ENCODE peak calls at places on chromosomes 11 and 22, in four cellular contexts. One of them, this sample, is unnamed.

GRCh38 chr11:14445542-14446530 is 53.8 kb downstream of the COPB1 start:
- DNase-seq in stomach: no peak
- DNase-seq in suprapubic skin: no peak
- DNase-seq in sigmoid colon: no peak
- DNase-seq in this sample: no peak

GRCh38 chr11:93031386-93031785 is 61.9 kb downstream of the MTNR1B start:
- DNase-seq in sigmoid colon: no peak
- DNase-seq in stomach: no peak
- DNase-seq in suprapubic skin: no peak
- DNase-seq in this sample: no peak

GRCh38 chr11:32985600-32985999 is 30.1 kb upstream of the DEPDC7 start:
- DNase-seq in suprapubic skin: no peak
- DNase-seq in stomach: no peak
- DNase-seq in sigmoid colon: no peak
- DNase-seq in this sample: no peak

GRCh38 chr11:117538731-117539130 is 211.1 kb downstream of the CEP164 start:
- DNase-seq in sigmoid colon: peak; percentile 76
- DNase-seq in stomach: no peak
- DNase-seq in suprapubic skin: no peak
- DNase-seq in this sample: no peak

GRCh38 chr22:31870890-31871289 is 73.4 kb upstream of the YWHAH start:
- DNase-seq in sigmoid colon: no peak
- DNase-seq in stomach: no peak
- DNase-seq in suprapubic skin: no peak
- DNase-seq in this sample: no peak

GRCh38 chr11:413120-414081 is 1.4 kb downstream of the SIGIRR start:
- DNase-seq in stomach: no peak
- DNase-seq in sigmoid colon: no peak
- DNase-seq in suprapubic skin: no peak
- DNase-seq in this sample: no peak

GRCh38 chr11:116454020-116454645 is 318.7 kb downstream of the BUD13 start:
- DNase-seq in suprapubic skin: no peak
- DNase-seq in sigmoid colon: peak; percentile 75
- DNase-seq in stomach: peak; percentile 49
- DNase-seq in this sample: no peak

GRCh38 chr11:132466983-132467382 is 1065.3 kb downstream of the OPCML start:
- DNase-seq in suprapubic skin: no peak
- DNase-seq in stomach: no peak
- DNase-seq in sigmoid colon: no peak
- DNase-seq in this sample: no peak

GRCh38 chr11:17985517-17985916 is 27.3 kb downstream of the SERGEF start:
- DNase-seq in suprapubic skin: no peak
- DNase-seq in sigmoid colon: no peak
- DNase-seq in stomach: peak; percentile 37
- DNase-seq in this sample: no peak

GRCh38 chr11:115054541-115055538 is 376.5 kb downstream of the NXPE2 start:
- DNase-seq in suprapubic skin: no peak
- DNase-seq in sigmoid colon: no peak
- DNase-seq in stomach: no peak
- DNase-seq in this sample: no peak

GRCh38 chr11:124987096-124987495 is 33.1 kb downstream of the CCDC15 start:
- DNase-seq in sigmoid colon: no peak
- DNase-seq in stomach: no peak
- DNase-seq in suprapubic skin: no peak
- DNase-seq in this sample: no peak

GRCh38 chr22:23089633-23090032 is 19.3 kb downstream of the GNAZ start:
- DNase-seq in sigmoid colon: no peak
- DNase-seq in suprapubic skin: no peak
- DNase-seq in stomach: no peak
- DNase-seq in this sample: no peak

GRCh38 chr11:69040581-69041260 is 8.0 kb upstream of the TPCN2 start:
- DNase-seq in suprapubic skin: no peak
- DNase-seq in sigmoid colon: no peak
- DNase-seq in stomach: no peak
- DNase-seq in this sample: no peak

GRCh38 chr11:118640332-118641154 is 33.1 kb downstream of the PHLDB1 start:
- DNase-seq in stomach: no peak
- DNase-seq in suprapubic skin: no peak
- DNase-seq in sigmoid colon: no peak
- DNase-seq in this sample: no peak

GRCh38 chr22:37309221-37310074 is 27.1 kb downstream of the CYTH4 start:
- DNase-seq in suprapubic skin: no peak
- DNase-seq in sigmoid colon: no peak
- DNase-seq in stomach: no peak
- DNase-seq in this sample: no peak

GRCh38 chr11:69049490-69049867 is 747 bp downstream of the TPCN2 start:
- DNase-seq in stomach: no peak
- DNase-seq in suprapubic skin: no peak
- DNase-seq in sigmoid colon: no peak
- DNase-seq in this sample: no peak

GRCh38 chr22:27602390-27602789 is 199.2 kb downstream of the MN1 start:
- DNase-seq in sigmoid colon: no peak
- DNase-seq in suprapubic skin: no peak
- DNase-seq in stomach: no peak
- DNase-seq in this sample: no peak

GRCh38 chr11:518463-519202 is 11.6 kb upstream of the RNH1 start:
- DNase-seq in stomach: peak; percentile 95
- DNase-seq in sigmoid colon: peak; percentile 98
- DNase-seq in suprapubic skin: peak; percentile 96
- DNase-seq in this sample: peak; percentile 96

GRCh38 chr22:20015971-20016733 is 471 bp downstream of the ARVCF start:
- DNase-seq in stomach: peak; percentile 47
- DNase-seq in suprapubic skin: no peak
- DNase-seq in sigmoid colon: peak; percentile 72
- DNase-seq in this sample: no peak

GRCh38 chr11:2974272-2974671 is 17.9 kb downstream of the NAP1L4 start:
- DNase-seq in suprapubic skin: no peak
- DNase-seq in stomach: no peak
- DNase-seq in sigmoid colon: no peak
- DNase-seq in this sample: no peak

GRCh38 chr11:18243783-18244362 is 4.6 kb downstream of the SAA2 start:
- DNase-seq in sigmoid colon: no peak
- DNase-seq in stomach: peak; percentile 71
- DNase-seq in suprapubic skin: no peak
- DNase-seq in this sample: no peak

GRCh38 chr11:97962758-97963157 is 1058.0 kb upstream of the CNTN5 start:
- DNase-seq in stomach: no peak
- DNase-seq in suprapubic skin: no peak
- DNase-seq in sigmoid colon: no peak
- DNase-seq in this sample: no peak

GRCh38 chr22:48754611-48755331 is 1072.9 kb downstream of the BRD1 start:
- DNase-seq in stomach: peak; percentile 10
- DNase-seq in sigmoid colon: peak; percentile 58
- DNase-seq in suprapubic skin: no peak
- DNase-seq in this sample: peak; percentile 53

GRCh38 chr11:92225563-92226308 is 1.1 kb downstream of the FAT3 start:
- DNase-seq in sigmoid colon: peak; percentile 64
- DNase-seq in stomach: no peak
- DNase-seq in suprapubic skin: no peak
- DNase-seq in this sample: no peak

GRCh38 chr22:17836977-17837742 is 62.9 kb upstream of the BID start:
- DNase-seq in stomach: peak; percentile 60
- DNase-seq in sigmoid colon: no peak
- DNase-seq in suprapubic skin: no peak
- DNase-seq in this sample: no peak

GRCh38 chr22:29379258-29379657 is 9.1 kb downstream of the AP1B1 start:
- DNase-seq in suprapubic skin: peak; percentile 25
- DNase-seq in stomach: no peak
- DNase-seq in sigmoid colon: peak; percentile 19
- DNase-seq in this sample: no peak

GRCh38 chr11:536841-537621 is at the start of gene LRRC56:
- DNase-seq in sigmoid colon: peak; percentile 84
- DNase-seq in stomach: peak; percentile 94
- DNase-seq in suprapubic skin: peak; percentile 91
- DNase-seq in this sample: no peak

GRCh38 chr11:109957601-109958000 is 135.6 kb upstream of the ZC3H12C start:
- DNase-seq in stomach: no peak
- DNase-seq in sigmoid colon: no peak
- DNase-seq in suprapubic skin: no peak
- DNase-seq in this sample: no peak

GRCh38 chr11:116852261-116853125 is 15.1 kb upstream of the APOA1 start:
- DNase-seq in stomach: no peak
- DNase-seq in sigmoid colon: no peak
- DNase-seq in suprapubic skin: no peak
- DNase-seq in this sample: no peak

GRCh38 chr11:16603890-16604783 is 134.3 kb upstream of the C11orf58 start:
- DNase-seq in stomach: peak; percentile 35
- DNase-seq in sigmoid colon: peak; percentile 65
- DNase-seq in suprapubic skin: peak; percentile 67
- DNase-seq in this sample: no peak

GRCh38 chr22:19568337-19569311 is 44.4 kb upstream of the CLDN5 start:
- DNase-seq in stomach: no peak
- DNase-seq in sigmoid colon: no peak
- DNase-seq in suprapubic skin: no peak
- DNase-seq in this sample: no peak

GRCh38 chr11:69343401-69344321 is 49.7 kb downstream of the MYEOV start:
- DNase-seq in stomach: no peak
- DNase-seq in sigmoid colon: no peak
- DNase-seq in suprapubic skin: no peak
- DNase-seq in this sample: peak; percentile 68

GRCh38 chr11:1834132-1834610 is 619 bp upstream of the SYT8 start:
- DNase-seq in suprapubic skin: peak; percentile 79
- DNase-seq in sigmoid colon: no peak
- DNase-seq in stomach: peak; percentile 94
- DNase-seq in this sample: no peak

GRCh38 chr11:123690490-123690889 is 36.1 kb upstream of the SCN3B start:
- DNase-seq in sigmoid colon: no peak
- DNase-seq in suprapubic skin: no peak
- DNase-seq in stomach: no peak
- DNase-seq in this sample: no peak

GRCh38 chr11:67546852-67547251 is 23.6 kb upstream of the CABP2 start:
- DNase-seq in sigmoid colon: no peak
- DNase-seq in stomach: no peak
- DNase-seq in suprapubic skin: no peak
- DNase-seq in this sample: no peak
- TF ChIP-seq EP300 in sigmoid colon: no peak
- TF ChIP-seq EP300 in stomach: no peak
- TF ChIP-seq EP300 in suprapubic skin: no peak
- TF ChIP-seq EP300 in this sample: no peak

GRCh38 chr11:73316422-73316821 is 8.3 kb downstream of the ARHGEF17 start:
- DNase-seq in sigmoid colon: no peak
- DNase-seq in stomach: no peak
- DNase-seq in suprapubic skin: no peak
- DNase-seq in this sample: no peak

GRCh38 chr11:73320786-73321325 is 12.8 kb downstream of the ARHGEF17 start:
- DNase-seq in suprapubic skin: no peak
- DNase-seq in stomach: no peak
- DNase-seq in sigmoid colon: peak; percentile 84
- DNase-seq in this sample: no peak

GRCh38 chr11:73317803-73318202 is 9.7 kb downstream of the ARHGEF17 start:
- DNase-seq in suprapubic skin: no peak
- DNase-seq in sigmoid colon: peak; percentile 67
- DNase-seq in stomach: no peak
- DNase-seq in this sample: no peak

GRCh38 chr11:73317373-73317772 is 9.3 kb downstream of the ARHGEF17 start:
- DNase-seq in stomach: peak; percentile 52
- DNase-seq in sigmoid colon: peak; percentile 93
- DNase-seq in suprapubic skin: no peak
- DNase-seq in this sample: no peak

GRCh38 chr11:73318501-73319011 is 10.5 kb downstream of the ARHGEF17 start:
- DNase-seq in sigmoid colon: peak; percentile 71
- DNase-seq in stomach: no peak
- DNase-seq in suprapubic skin: no peak
- DNase-seq in this sample: no peak
- H3K4me1 ChIP-seq in sigmoid colon: peaks cover 100% of the 10 kb centered on the region
- H3K4me1 ChIP-seq in stomach: peaks cover 87% of the 10 kb centered on the region
- H3K4me1 ChIP-seq in suprapubic skin: peaks cover 53% of the 10 kb centered on the region
- H3K4me1 ChIP-seq in this sample: peaks cover 100% of the 10 kb centered on the region

DNA sequence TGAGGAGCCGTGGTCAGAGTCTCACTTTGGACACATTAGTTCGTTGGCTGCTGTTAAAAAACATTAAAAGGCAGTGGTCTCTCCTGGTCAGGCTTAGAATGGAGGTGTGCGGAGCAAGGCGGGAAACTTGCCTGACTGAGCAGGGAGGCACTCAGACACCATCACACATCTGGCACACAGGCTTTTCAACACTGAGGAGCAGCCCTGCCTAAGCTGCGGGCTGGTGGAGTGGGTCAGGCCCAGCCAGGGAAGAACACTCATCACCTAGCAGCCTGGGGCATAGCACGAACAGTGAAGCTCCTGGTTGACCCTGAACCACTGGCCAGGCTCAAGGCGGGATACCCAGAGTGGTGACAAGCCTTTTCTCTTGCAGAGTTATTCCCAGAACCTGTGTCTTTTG is 4.2 kb downstream of the KAT5 start:
- DNase-seq in sigmoid colon: no peak
- DNase-seq in suprapubic skin: peak; percentile 48
- DNase-seq in stomach: no peak
- DNase-seq in this sample: no peak
- TF ChIP-seq POLR2AphosphoS5 in sigmoid colon: no peak
- TF ChIP-seq POLR2AphosphoS5 in suprapubic skin: no peak
- TF ChIP-seq POLR2AphosphoS5 in stomach: no peak
- TF ChIP-seq POLR2AphosphoS5 in this sample: no peak

GRCh38 chr22:49856766-49857618 is 3.3 kb downstream of the ZBED4 start:
- DNase-seq in suprapubic skin: no peak
- DNase-seq in stomach: no peak
- DNase-seq in sigmoid colon: no peak
- DNase-seq in this sample: no peak

GRCh38 chr22:49852898-49853894 is at the start of gene ZBED4:
- DNase-seq in sigmoid colon: peak; percentile 97
- DNase-seq in stomach: peak; percentile 99
- DNase-seq in suprapubic skin: peak; percentile 97
- DNase-seq in this sample: peak; percentile 98

GRCh38 chr22:49855491-49855911 is 1.9 kb downstream of the ZBED4 start:
- DNase-seq in sigmoid colon: no peak
- DNase-seq in suprapubic skin: no peak
- DNase-seq in stomach: no peak
- DNase-seq in this sample: no peak

GRCh38 chr22:49856343-49856742 is 2.7 kb downstream of the ZBED4 start:
- DNase-seq in suprapubic skin: no peak
- DNase-seq in sigmoid colon: no peak
- DNase-seq in stomach: no peak
- DNase-seq in this sample: no peak

DNA sequence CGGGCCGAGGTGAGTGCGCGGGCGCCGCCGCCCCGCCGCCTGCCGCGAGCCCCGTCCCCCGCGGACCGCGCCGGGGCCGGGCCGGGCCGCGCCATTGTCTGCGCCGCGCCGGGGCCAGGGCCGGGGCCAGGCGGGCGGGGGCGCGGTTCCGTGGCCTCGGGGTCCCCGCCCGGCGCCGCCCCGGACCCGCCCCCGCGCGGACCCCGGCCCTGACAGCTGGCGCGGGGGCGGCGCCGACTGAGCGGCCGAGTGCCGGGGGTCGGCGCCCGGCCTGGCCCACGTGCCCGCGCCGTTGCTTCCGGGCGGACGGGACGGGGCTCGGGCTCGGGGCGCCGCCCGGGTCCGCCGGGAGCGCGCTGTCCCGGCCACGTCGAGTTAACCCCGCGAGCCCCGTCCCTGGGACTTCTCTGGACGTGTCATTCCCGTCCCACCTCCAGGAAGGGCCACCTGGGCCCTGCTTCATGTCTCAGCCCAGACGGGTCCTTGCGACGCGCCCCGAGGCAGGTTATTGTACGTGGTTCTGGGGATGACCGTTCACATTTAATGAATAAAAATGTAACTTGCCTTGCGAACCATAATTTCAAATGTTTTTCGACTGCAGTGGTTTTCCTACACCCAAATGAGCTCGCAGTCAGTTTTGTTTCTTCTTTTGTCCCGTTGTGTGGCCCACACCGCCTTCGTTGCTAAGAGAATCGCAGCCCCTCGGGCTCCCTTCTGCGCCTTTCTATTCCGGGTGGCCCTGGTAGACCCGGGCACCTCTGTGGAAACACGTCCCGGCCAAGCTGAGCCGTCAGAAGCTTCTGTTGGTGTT is 542 bp downstream of the ZBED4 start:
- DNase-seq in suprapubic skin: no peak
- DNase-seq in sigmoid colon: no peak
- DNase-seq in stomach: no peak
- DNase-seq in this sample: no peak
- TF ChIP-seq EP300 in suprapubic skin: no peak
- TF ChIP-seq EP300 in sigmoid colon: no peak
- TF ChIP-seq EP300 in stomach: no peak
- TF ChIP-seq EP300 in this sample: no peak

This sample was measured in esophagus muscularis mucosa.